ENCODE peak calls at places on chromosome 16, in five cellular contexts. P is HCT116, W is GM23338, T is PC-3, G is hepatocyte. I is an unnamed sample.

GRCh38 chr16:58306327-58306726 is 11.5 kb upstream of the PRSS54 start:
- DNase-seq in T (peak; percentile 11), P (peak; percentile 26), W (peak; percentile 48), G (peak; percentile 23), I (no peak)

GRCh38 chr16:82524939-82525338 is 101.8 kb upstream of the CDH13 start:
- DNase-seq in W (no peak), G (no peak), T (no peak), P (no peak), I (no peak)

GRCh38 chr16:69486724-69487123 is 62.3 kb downstream of the CYB5B start:
- DNase-seq in P (no peak), W (no peak), G (no peak), T (no peak), I (no peak)

GRCh38 chr16:700684-701584 is 4.7 kb downstream of the FBXL16 start:
- DNase-seq in P (no peak), W (peak; percentile 71), T (no peak), G (peak; percentile 75), I (no peak)

GRCh38 chr16:377419-377951 is 4.3 kb downstream of the PGAP6 start:
- DNase-seq in W (no peak), T (no peak), P (no peak), G (no peak), I (no peak)

GRCh38 chr16:68367034-68367433 is 56.2 kb downstream of the PRMT7 start:
- DNase-seq in P (peak; percentile 16), W (peak; percentile 81), G (peak; percentile 60), T (peak; percentile 35), I (peak; percentile 30)

GRCh38 chr16:47493358-47494337 is 32.5 kb downstream of the PHKB start:
- DNase-seq in W (no peak), T (no peak), P (no peak), G (no peak), I (no peak)

GRCh38 chr16:22189473-22190168 is 16.5 kb upstream of the EEF2K start:
- DNase-seq in W (peak; percentile 59), P (no peak), T (peak; percentile 41), G (peak; percentile 30), I (no peak)

GRCh38 chr16:75627856-75628255 is 4.8 kb upstream of the ADAT1 start:
- DNase-seq in G (no peak), T (no peak), P (no peak), W (no peak), I (no peak)

GRCh38 chr16:69709456-69710084 is 16.8 kb downstream of the NQO1 start:
- DNase-seq in G (peak; percentile 75), W (peak; percentile 85), P (peak; percentile 52), T (peak; percentile 75), I (peak; percentile 51)

GRCh38 chr16:51637744-51638100 is 486.7 kb upstream of the SALL1 start:
- DNase-seq in W (no peak), P (no peak), G (no peak), T (no peak), I (no peak)

GRCh38 chr16:69376393-69377059 is 9.3 kb downstream of the TERF2 start:
- DNase-seq in P (no peak), W (no peak), T (no peak), G (no peak), I (no peak)

GRCh38 chr16:59848314-59848713 is 1114.2 kb upstream of the GOT2 start:
- DNase-seq in P (no peak), T (no peak), W (no peak), G (peak; percentile 13), I (no peak)

GRCh38 chr16:8853611-8854010 is 15.2 kb downstream of the CARHSP1 start:
- DNase-seq in G (no peak), P (no peak), T (no peak), W (no peak), I (no peak)

GRCh38 chr16:49484454-49484853 is 110.8 kb downstream of the C16orf78 start:
- DNase-seq in T (no peak), W (peak; percentile 87), G (peak; percentile 72), P (no peak), I (no peak)

GRCh38 chr16:19916064-19916463 is 31.4 kb upstream of the GPRC5B start:
- DNase-seq in T (no peak), G (peak; percentile 0), P (no peak), W (no peak), I (no peak)

GRCh38 chr16:17224859-17225258 is 245.9 kb downstream of the XYLT1 start:
- DNase-seq in W (no peak), T (no peak), G (peak; percentile 14), P (no peak), I (no peak)

GRCh38 chr16:1300664-1301476 is 8.6 kb upstream of the UBE2I start:
- DNase-seq in P (no peak), G (peak; percentile 84), T (peak; percentile 61), W (peak; percentile 78), I (no peak)

GRCh38 chr16:50371936-50372595 is 3.3 kb upstream of the BRD7 start:
- DNase-seq in P (no peak), W (peak; percentile 56), T (no peak), G (peak; percentile 63), I (no peak)

GRCh38 chr16:1879477-1879876 is 7.5 kb upstream of the MEIOB start:
- DNase-seq in P (no peak), W (no peak), G (no peak), T (no peak), I (peak; percentile 74)

GRCh38 chr16:67541391-67542263 is 13.0 kb downstream of the RIPOR1 start:
- DNase-seq in P (no peak), T (peak; percentile 69), G (no peak), W (no peak), I (no peak)

GRCh38 chr16:5062790-5063765 is 2.7 kb downstream of the C16orf89 start:
- DNase-seq in W (no peak), T (no peak), P (no peak), G (no peak), I (no peak)

GRCh38 chr16:14302031-14302398 is 230.9 kb downstream of the MRTFB start:
- DNase-seq in W (peak; percentile 69), G (peak; percentile 87), T (peak; percentile 69), P (no peak), I (peak; percentile 65)

GRCh38 chr16:13421726-13422125 is 498.2 kb upstream of the ERCC4 start:
- DNase-seq in P (no peak), W (peak; percentile 34), T (no peak), G (no peak), I (no peak)

GRCh38 chr16:9148376-9149015 is 57.1 kb downstream of the HAPSTR1 start:
- DNase-seq in W (peak; percentile 60), T (no peak), P (no peak), G (no peak), I (no peak)

GRCh38 chr16:86026916-86027315 is 128.0 kb downstream of the IRF8 start:
- DNase-seq in P (no peak), T (no peak), G (no peak), W (no peak), I (no peak)
- H3K9me2 ChIP-seq in P (no peaks in the 10 kb centered on the region), T (no peaks in the 10 kb centered on the region), G (no peaks in the 10 kb centered on the region), W (no peaks in the 10 kb centered on the region), I (no peaks in the 10 kb centered on the region)

GRCh38 chr16:3038256-3038655 is 1.5 kb upstream of the BICDL2 start:
- DNase-seq in P (no peak), T (no peak), G (peak; percentile 71), W (peak; percentile 89), I (peak; percentile 70)

GRCh38 chr16:3035289-3035971 is 1.3 kb downstream of the BICDL2 start:
- DNase-seq in P (no peak), W (no peak), G (no peak), T (no peak), I (no peak)

GRCh38 chr16:3038896-3039295 is 2.2 kb upstream of the BICDL2 start:
- DNase-seq in P (no peak), G (peak; percentile 41), W (no peak), T (no peak), I (no peak)

GRCh38 chr16:3035972-3036725 is 595 bp downstream of the BICDL2 start:
- DNase-seq in P (no peak), T (no peak), G (peak; percentile 52), W (peak; percentile 62), I (no peak)

GRCh38 chr16:3036726-3037315 is at the start of gene BICDL2:
- DNase-seq in P (no peak), W (peak; percentile 93), T (peak; percentile 21), G (peak; percentile 75), I (no peak)
- TF ChIP-seq EZH2 in P (no peak), W (no peak), T (no peak), G (no peak), I (no peak)

GRCh38 chr16:57021693-57022092 is 32.3 kb downstream of the NLRC5 start:
- DNase-seq in G (no peak), P (no peak), W (no peak), T (no peak), I (no peak)

GRCh38 chr16:57020651-57021050 is 31.3 kb downstream of the NLRC5 start:
- DNase-seq in W (no peak), P (no peak), T (no peak), G (no peak), I (no peak)

GRCh38 chr16:57017251-57017650 is 27.9 kb downstream of the NLRC5 start:
- DNase-seq in W (no peak), P (no peak), T (peak; percentile 29), G (no peak), I (no peak)

GRCh38 chr16:57022445-57022844 is 33.1 kb downstream of the NLRC5 start:
- DNase-seq in T (no peak), P (no peak), G (no peak), W (no peak), I (no peak)

GRCh38 chr16:57019746-57020145 is 30.4 kb downstream of the NLRC5 start:
- DNase-seq in P (no peak), W (no peak), G (no peak), T (no peak), I (no peak)
- H3K9me2 ChIP-seq in P (no peaks in the 10 kb centered on the region), W (no peaks in the 10 kb centered on the region), G (no peaks in the 10 kb centered on the region), T (no peaks in the 10 kb centered on the region), I (no peaks in the 10 kb centered on the region)

DNA sequence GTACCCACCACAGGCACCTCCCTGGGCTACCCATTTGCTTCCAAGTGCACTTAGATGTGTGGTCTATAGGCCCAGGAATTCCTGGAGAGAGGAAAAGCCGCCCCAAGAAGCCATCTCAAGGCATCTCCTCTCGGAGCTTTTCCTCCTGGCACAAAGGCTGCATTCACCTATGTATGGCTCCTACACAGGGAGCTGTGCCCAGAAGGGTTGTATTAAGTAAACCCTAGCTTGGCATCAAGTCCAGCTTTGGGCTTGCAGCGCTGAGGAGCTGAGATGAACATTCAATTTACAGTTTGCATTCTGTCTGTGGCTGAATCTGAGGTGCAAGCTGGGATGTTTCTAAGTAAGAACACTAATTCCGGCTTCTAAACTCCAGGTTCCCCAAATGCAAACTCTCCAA is 81.3 kb downstream of the CDYL2 start:
- DNase-seq in T (no peak), W (no peak), G (no peak), P (no peak), I (no peak)
- TF ChIP-seq EZH2 in T (no peak), W (no peak), G (no peak), P (no peak), I (no peak)

DNA sequence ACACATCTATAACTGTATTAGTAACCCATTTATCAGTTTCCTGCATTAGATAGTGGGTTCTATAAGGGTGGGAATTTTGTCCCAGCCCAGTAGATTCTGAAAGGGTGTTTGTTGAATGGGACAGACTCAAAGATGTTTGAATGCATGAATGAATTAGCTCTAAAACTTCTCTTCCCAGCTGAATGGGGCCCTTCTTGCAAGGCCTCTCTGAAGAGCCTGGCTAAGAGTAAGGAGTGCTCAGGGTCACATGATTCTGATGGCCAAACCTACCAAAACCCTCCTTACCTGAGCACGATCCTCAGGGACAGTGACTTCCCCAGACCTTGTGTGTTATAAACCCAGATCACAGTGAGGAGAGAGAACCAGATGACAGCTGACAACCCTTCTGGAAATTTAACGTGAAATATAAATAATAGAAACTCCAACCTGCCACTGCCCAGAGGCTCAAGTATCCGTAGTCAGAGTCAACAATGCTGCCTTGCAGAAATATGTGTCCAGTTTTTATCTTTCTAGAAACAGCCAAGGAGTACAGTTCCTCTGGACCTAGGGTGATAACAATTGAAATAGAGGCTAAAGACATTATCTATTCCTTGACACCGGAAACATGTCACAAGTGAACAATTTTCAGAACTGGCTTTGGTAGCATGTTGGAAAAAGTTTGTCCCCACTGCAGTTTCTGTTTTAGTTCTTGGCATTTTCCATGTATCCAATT is 268.9 kb upstream of the MAF start:
- DNase-seq in W (no peak), P (no peak), T (no peak), G (no peak), I (no peak)
- H3K9me2 ChIP-seq in W (peaks cover 22% of the 10 kb centered on the region), P (no peaks in the 10 kb centered on the region), T (no peaks in the 10 kb centered on the region), G (no peaks in the 10 kb centered on the region), I (no peaks in the 10 kb centered on the region)

I was measured in PC-9.